ENCODE peak calls at places on chromosomes 13 and 19, in ten cellular contexts. B is body of pancreas, K is left ventricle myocardium inferior, E is prostate gland, N is breast epithelium, Z is keratinocyte, T is tibial artery, Y is upper lobe of right lung, J is brain microvascular endothelial cell, X is dorsolateral prefrontal cortex. U is an unnamed sample.

GRCh38 chr19:47035127-47035494 is 13.3 kb downstream of the TMEM160 start:
- DNase-seq in X (no peak), N (no peak), B (no peak), Y (no peak), T (no peak), K (no peak), E (no peak), J (no peak), Z (no peak), U (no peak)

GRCh38 chr19:29645911-29646310 is 19.4 kb upstream of the PLEKHF1 start:
- DNase-seq in B (peak; percentile 16), E (peak; percentile 44), Y (peak; percentile 26), T (no peak), K (peak; percentile 48), N (peak; percentile 33), Z (no peak), X (no peak), J (peak; percentile 18), U (no peak)

GRCh38 chr19:47679251-47679900 is 33.8 kb upstream of the EHD2 start:
- DNase-seq in Y (peak; percentile 59), K (no peak), N (no peak), T (no peak), E (no peak), X (no peak), B (no peak), J (no peak), Z (no peak), U (no peak)

GRCh38 chr13:108402850-108403249 is 133.3 kb downstream of the TNFSF13B start:
- DNase-seq in J (no peak), N (no peak), Z (no peak), X (no peak), T (no peak), K (no peak), E (no peak), B (no peak), Y (no peak), U (no peak)

GRCh38 chr19:18170714-18171255 is 2.8 kb upstream of the IFI30 start:
- DNase-seq in T (peak; percentile 76), X (no peak), Y (peak; percentile 76), Z (no peak), E (no peak), N (no peak), B (no peak), J (no peak), K (peak; percentile 27), U (no peak)

GRCh38 chr13:19685034-19685433 is 51.6 kb downstream of the MPHOSPH8 start:
- DNase-seq in E (no peak), Z (no peak), B (peak; percentile 64), N (no peak), J (no peak), T (no peak), Y (no peak), X (no peak), K (no peak), U (no peak)

GRCh38 chr13:30376426-30377311 is 45.6 kb upstream of the UBE2L5 start:
- DNase-seq in J (no peak), T (peak; percentile 32), E (no peak), B (no peak), X (no peak), Z (no peak), N (no peak), Y (no peak), K (no peak), U (no peak)

GRCh38 chr13:97456047-97456446 is 22.1 kb downstream of the RAP2A start:
- DNase-seq in B (no peak), T (no peak), Z (no peak), X (no peak), E (no peak), Y (no peak), N (no peak), K (no peak), J (no peak), U (no peak)

GRCh38 chr19:1862424-1863307 is 713 bp downstream of the KLF16 start:
- DNase-seq in Z (no peak), B (peak; percentile 45), T (no peak), J (no peak), E (no peak), N (no peak), X (no peak), K (no peak), Y (peak; percentile 78), U (no peak)

GRCh38 chr19:35257113-35257461 is 8.3 kb downstream of the LSR start:
- DNase-seq in N (no peak), T (peak; percentile 49), Z (no peak), J (no peak), Y (peak; percentile 47), E (no peak), K (no peak), X (peak; percentile 8), B (no peak), U (no peak)

GRCh38 chr13:98171806-98172569 is 5.1 kb downstream of the RNF113B start:
- DNase-seq in K (peak; percentile 40), J (peak; percentile 63), Z (no peak), N (no peak), B (peak; percentile 20), X (no peak), Y (peak; percentile 65), T (peak; percentile 82), E (no peak), U (no peak)

GRCh38 chr13:39536906-39537305 is 66.1 kb downstream of the LHFPL6 start:
- DNase-seq in X (no peak), K (no peak), T (no peak), J (no peak), N (no peak), Y (no peak), Z (peak; percentile 66), B (no peak), E (no peak), U (no peak)

GRCh38 chr13:98672947-98673545 is 79.4 kb downstream of the SLC15A1 start:
- DNase-seq in K (peak; percentile 44), J (peak; percentile 59), Z (no peak), B (peak; percentile 73), E (peak; percentile 54), X (peak; percentile 62), Y (peak; percentile 76), N (peak; percentile 59), T (peak; percentile 86), U (peak; percentile 79)

GRCh38 chr19:12485571-12485970 is 955 bp upstream of the ZNF709 start:
- DNase-seq in N (no peak), Z (no peak), X (no peak), J (no peak), B (no peak), E (no peak), K (no peak), Y (no peak), T (no peak), U (no peak)

GRCh38 chr13:110756268-110756667 is 42.8 kb downstream of the ING1 start:
- DNase-seq in E (no peak), N (no peak), X (no peak), Y (no peak), B (no peak), Z (no peak), T (no peak), J (peak; percentile 90), K (no peak), U (no peak)

GRCh38 chr13:113086031-113086750 is 19.4 kb upstream of the F7 start:
- DNase-seq in N (no peak), B (no peak), E (no peak), J (no peak), K (no peak), X (no peak), Z (no peak), T (no peak), Y (peak; percentile 38), U (no peak)
- TF ChIP-seq CTCF in N (no peak), B (no peak), E (no peak), J (peak; percentile 22), K (no peak), X (no peak), Z (no peak), T (no peak), Y (no peak), U (no peak)

DNA sequence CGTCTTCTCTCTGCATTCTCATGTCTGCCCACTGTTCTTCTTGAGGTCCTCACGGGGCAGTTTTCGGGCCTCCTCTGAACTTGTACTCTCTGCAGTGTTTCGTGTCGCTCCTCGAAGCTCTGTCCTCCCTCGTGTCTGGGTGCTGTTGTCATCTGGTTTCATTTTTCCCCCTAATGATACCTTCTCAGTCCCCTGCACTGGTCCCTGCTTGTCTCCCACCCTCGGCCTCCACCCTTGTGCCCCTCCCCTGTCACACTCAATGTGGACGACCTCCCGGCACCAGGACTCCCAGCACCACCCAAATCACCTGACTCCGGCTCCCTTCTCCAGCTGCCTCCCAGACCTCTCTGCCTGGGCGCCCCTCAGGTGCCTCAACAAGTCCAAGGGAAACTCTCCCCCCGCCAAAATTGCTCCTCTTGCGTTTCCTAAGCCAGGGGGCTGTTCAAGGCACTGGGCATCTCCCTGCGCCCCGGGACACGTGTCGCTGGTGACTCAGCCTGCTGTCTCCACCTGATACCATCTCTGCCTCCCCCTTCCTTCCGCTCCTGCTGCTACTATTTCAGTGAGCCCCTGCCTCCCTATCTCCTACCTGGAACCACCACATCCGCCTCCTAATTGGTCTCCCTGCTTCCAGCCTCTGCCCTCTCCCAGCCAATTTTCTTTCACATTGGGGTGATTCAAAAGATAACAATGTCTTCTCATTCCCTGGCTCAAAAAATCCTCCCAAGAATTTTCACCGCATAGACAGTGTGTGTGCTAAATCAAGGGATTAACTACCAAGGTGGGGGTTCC is 49.5 kb downstream of the RFX2 start:
- DNase-seq in B (peak; percentile 8), Z (peak; percentile 63), X (peak; percentile 22), N (peak; percentile 59), T (peak; percentile 71), K (no peak), J (no peak), Y (no peak), E (peak; percentile 57), U (peak; percentile 89)
- H3K27ac ChIP-seq in B (no peak overlapping the region), Z (peak overlapping the region; percentile 87), X (no peak overlapping the region), N (peak overlapping the region; percentile 95), T (peak overlapping the region; percentile 96), K (peak overlapping the region; percentile 95), J (no peak overlapping the region), Y (peak overlapping the region; percentile 86), E (peak overlapping the region; percentile 67), U (peak overlapping the region; percentile 100)

DNA sequence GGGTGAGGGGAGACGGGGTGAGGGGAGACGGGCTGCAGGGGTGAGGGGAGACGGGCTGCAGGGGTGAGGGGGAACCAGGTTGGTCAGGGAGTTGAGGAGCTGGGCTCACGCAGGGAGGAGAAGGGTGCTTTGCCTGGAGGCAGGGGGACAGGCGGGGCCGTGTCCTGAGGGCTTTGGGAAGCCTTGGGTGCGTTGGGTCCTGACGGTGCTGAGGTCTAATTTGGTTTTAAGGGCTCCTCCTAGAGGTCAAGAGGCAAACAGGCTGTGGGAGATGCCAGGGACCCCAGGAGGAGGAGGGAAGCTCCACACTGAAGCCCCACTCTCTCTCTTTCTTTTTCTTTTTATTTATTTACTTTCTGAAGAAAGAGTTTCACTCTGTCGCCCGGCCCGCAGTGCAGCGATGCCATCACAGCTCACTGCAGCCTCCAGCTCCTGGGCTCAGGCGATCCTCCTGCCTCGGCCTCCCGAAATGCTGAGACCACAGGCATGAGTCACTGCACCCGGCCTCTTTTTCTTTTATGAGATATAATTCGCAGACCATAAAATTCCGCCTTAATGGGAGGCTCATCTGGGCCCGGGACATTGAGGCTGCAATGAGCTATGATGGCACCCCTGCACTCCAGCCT is 9.3 kb upstream of the MISP start:
- DNase-seq in K (no peak), N (no peak), J (no peak), T (no peak), B (no peak), X (no peak), Z (no peak), E (no peak), Y (no peak), U (no peak)
- TF ChIP-seq CTCF in K (peak; percentile 21), N (no peak), J (peak; percentile 25), T (no peak), B (no peak), X (no peak), Z (no peak), E (no peak), Y (no peak), U (no peak)

GRCh38 chr19:3373971-3374368 is 7.6 kb downstream of the NFIC start:
- DNase-seq in J (no peak), X (no peak), Z (no peak), K (no peak), Y (no peak), T (no peak), N (no peak), E (no peak), B (no peak), U (no peak)
- H3K27ac ChIP-seq in J (no peak overlapping the region), X (peak overlapping the region; percentile 95), Z (no peak overlapping the region), K (peak overlapping the region; percentile 89), Y (peak overlapping the region; percentile 76), T (peak overlapping the region; percentile 88), N (peak overlapping the region; percentile 94), E (peak overlapping the region; percentile 100), B (peak overlapping the region; percentile 96), U (peak overlapping the region; percentile 97)